ENCODE peak calls at places on chromosomes 6 and 20, in six cellular contexts. Q, C, T, R, X and B are unnamed samples.

GRCh38 chr6:143726015-143726647 is 48.4 kb downstream of the PHACTR2 start:
- DNase-seq in C (no peak), T (no peak), Q (no peak), X (no peak), R (no peak), B (no peak)

GRCh38 chr6:128400875-128401274 is 119.5 kb downstream of the PTPRK start:
- DNase-seq in Q (no peak), T (no peak), C (no peak), X (no peak), R (no peak), B (no peak)

GRCh38 chr6:153790048-153790447 is 249.0 kb upstream of the OPRM1 start:
- DNase-seq in Q (no peak), T (no peak), C (no peak), R (no peak), X (peak), B (peak)

GRCh38 chr20:23995905-23996666 is 7.5 kb upstream of the GGTLC1 start:
- DNase-seq in T (no peak), Q (peak), R (no peak), C (peak), X (no peak), B (peak)

GRCh38 chr6:121901432-121901831 is 466.0 kb downstream of the GJA1 start:
- DNase-seq in X (no peak), Q (no peak), T (no peak), R (no peak), C (no peak), B (no peak)

GRCh38 chr6:40819182-40819834 is 219.7 kb downstream of the UNC5CL start:
- DNase-seq in T (no peak), X (no peak), C (peak), Q (no peak), R (no peak), B (no peak)

GRCh38 chr6:107670792-107671199 is 153.3 kb downstream of the SCML4 start:
- DNase-seq in R (peak), C (peak), T (no peak), X (no peak), Q (no peak), B (peak)

GRCh38 chr6:32983964-32984638 is 15.7 kb downstream of the BRD2 start:
- DNase-seq in R (no peak), Q (no peak), T (no peak), C (no peak), X (no peak), B (no peak)

GRCh38 chr6:45445749-45446454 is 68.2 kb upstream of the SUPT3H start:
- DNase-seq in X (peak), C (peak), Q (peak), R (peak), T (peak), B (peak)

GRCh38 chr20:56702931-56703840 is 74.1 kb downstream of the TFAP2C start:
- DNase-seq in X (no peak), R (no peak), T (no peak), Q (no peak), C (no peak), B (no peak)

GRCh38 chr6:158706369-158706982 is 56.6 kb downstream of the SYTL3 start:
- DNase-seq in X (no peak), R (no peak), C (peak), T (no peak), Q (peak), B (peak)

GRCh38 chr6:109713097-109713496 is 22.0 kb downstream of the FIG4 start:
- DNase-seq in C (no peak), Q (no peak), T (peak), X (no peak), R (no peak), B (no peak)

GRCh38 chr6:41257369-41258195 is 28.9 kb downstream of the TREM1 start:
- DNase-seq in Q (peak), X (no peak), C (peak), T (no peak), R (peak), B (peak)

GRCh38 chr20:43669332-43669731 is 2.4 kb downstream of the MYBL2 start:
- DNase-seq in T (no peak), Q (peak), C (peak), R (no peak), X (no peak), B (no peak)

GRCh38 chr20:9093203-9093962 is 24.5 kb downstream of the PLCB4 start:
- DNase-seq in T (no peak), C (no peak), R (no peak), X (no peak), Q (no peak), B (no peak)

GRCh38 chr20:44448753-44449546 is 26.7 kb upstream of the TTPAL start:
- DNase-seq in T (no peak), C (peak), R (no peak), X (no peak), Q (no peak), B (no peak)

GRCh38 chr6:125175459-125175858 is 21.9 kb downstream of the TPD52L1 start:
- DNase-seq in R (no peak), X (no peak), T (no peak), Q (no peak), C (no peak), B (no peak)

GRCh38 chr20:1434571-1435336 is 31.9 kb downstream of the NSFL1C start:
- DNase-seq in T (no peak), X (peak), R (peak), C (no peak), Q (peak), B (peak)

DNA sequence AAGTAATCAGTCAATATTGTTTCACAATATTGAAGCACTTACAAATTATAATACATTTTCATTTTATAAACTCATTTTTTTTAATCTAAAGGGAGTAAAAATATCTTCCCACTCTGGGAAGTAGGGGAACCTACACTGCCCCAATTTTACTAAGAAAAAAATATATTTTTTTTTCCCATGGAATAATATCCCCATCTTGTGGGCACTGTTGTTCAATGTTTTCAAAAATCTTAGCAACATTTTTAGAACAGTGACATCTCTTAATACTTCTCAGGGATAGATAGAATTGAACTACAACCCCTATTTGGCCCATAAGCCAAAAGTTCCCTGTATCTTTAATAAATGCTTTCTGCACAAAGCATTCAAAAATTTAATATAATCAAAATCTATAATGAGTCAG is 42.9 kb downstream of the ARHGAP18 start:
- DNase-seq in C (no peak), X (no peak), T (no peak), R (no peak), Q (no peak), B (peak)
- TF ChIP-seq CTCF in C (peak), X (peak), T (no peak), R (no peak), Q (no peak), B (peak)

GRCh38 chr6:169454204-169454871 is 200.7 kb upstream of the THBS2 start:
- DNase-seq in R (no peak), Q (no peak), X (peak), T (no peak), C (no peak), B (peak)

GRCh38 chr6:169451065-169451840 is 197.6 kb upstream of the THBS2 start:
- DNase-seq in X (no peak), C (no peak), T (no peak), Q (no peak), R (no peak), B (no peak)

GRCh38 chr6:169452869-169453186 is 199.2 kb upstream of the THBS2 start:
- DNase-seq in C (no peak), X (no peak), R (no peak), T (no peak), Q (no peak), B (no peak)

GRCh38 chr6:169453221-169453620 is 199.6 kb upstream of the THBS2 start:
- DNase-seq in T (no peak), R (no peak), X (no peak), Q (no peak), C (no peak), B (no peak)

GRCh38 chr6:169452117-169452868 is 198.6 kb upstream of the THBS2 start:
- DNase-seq in T (peak), X (peak), Q (peak), C (peak), R (no peak), B (peak)
- H3K4me3 ChIP-seq in T (peak), X (peak), Q (peak), C (peak), R (no peak), B (peak)

DNA sequence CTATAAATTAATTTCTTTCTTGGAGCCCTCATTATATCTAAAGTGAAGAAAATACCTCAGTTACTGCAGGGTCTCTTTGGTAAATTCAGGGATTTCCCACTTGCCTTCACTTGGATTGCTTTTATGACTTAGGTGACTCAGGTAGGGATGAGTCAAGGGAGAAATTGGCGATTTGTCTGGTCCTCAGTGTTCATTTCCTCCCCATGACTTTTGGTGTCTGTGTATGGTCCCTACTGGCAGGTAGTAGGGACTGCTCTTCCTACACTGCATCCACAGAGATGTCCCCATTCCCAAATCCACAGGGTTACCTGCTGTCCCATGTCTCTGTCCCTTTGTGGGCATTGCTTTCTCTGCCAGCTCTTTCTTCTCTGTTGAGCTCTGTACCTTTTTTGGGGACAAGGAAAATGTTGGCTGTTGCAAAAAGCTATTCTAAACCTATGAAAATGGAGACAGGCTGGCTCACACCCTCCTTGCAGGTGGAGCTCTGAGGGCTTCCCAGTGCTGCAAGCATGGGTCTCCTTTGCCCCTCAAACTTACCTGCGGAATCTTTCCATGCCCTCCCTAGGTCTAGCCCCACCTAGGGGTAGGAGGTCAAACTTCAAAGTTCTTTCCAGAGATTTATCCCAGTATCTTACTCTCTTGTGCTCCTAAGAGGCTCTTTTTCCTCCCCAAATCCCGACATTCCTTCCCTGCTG is 211.9 kb downstream of the ZNF217 start:
- DNase-seq in T (no peak), R (no peak), X (no peak), C (no peak), Q (no peak), B (no peak)
- TF ChIP-seq CTCF in T (no peak), R (no peak), X (no peak), C (no peak), Q (no peak), B (no peak)

GRCh38 chr6:106529438-106529837 is 99.9 kb downstream of the RTN4IP1 start:
- DNase-seq in R (no peak), T (no peak), Q (no peak), X (no peak), C (no peak), B (no peak)
- H3K4me3 ChIP-seq in R (no peak), T (no peak), Q (no peak), X (no peak), C (no peak), B (no peak)